ENCODE peak calls at places on chromosomes 4 and X, in five cellular contexts. K is frontal cortex, F is neural crest cell, O is HTR-8/SVneo, Q is BJ. W is an unnamed sample.

GRCh38 chr4:102564399-102564921 is 63.3 kb downstream of the NFKB1 start:
- DNase-seq in K (no peak), F (no peak), O (no peak), Q (no peak), W (no peak)

GRCh38 chr4:61505773-61506640 is 305.9 kb downstream of the ADGRL3 start:
- DNase-seq in K (no peak), F (no peak), O (no peak), Q (no peak), W (no peak)

GRCh38 chrX:22534643-22535042 is 261.9 kb downstream of the CBLL2 start:
- DNase-seq in K (no peak), F (no peak), O (no peak), Q (peak), W (no peak)

GRCh38 chr4:52883707-52884669 is 21.9 kb downstream of the RASL11B start:
- DNase-seq in K (no peak), F (no peak), O (no peak), Q (no peak), W (no peak)

GRCh38 chr4:189385579-189385978 is 555.1 kb upstream of the FRG1 start:
- DNase-seq in K (no peak), F (no peak), O (no peak), Q (no peak), W (no peak)

GRCh38 chr4:134174271-134174670 is 27.3 kb downstream of the PABPC4L start:
- DNase-seq in K (no peak), F (no peak), O (no peak), Q (no peak), W (no peak)

GRCh38 chr4:47383829-47384427 is 79.6 kb downstream of the COMMD8 start:
- DNase-seq in K (peak), F (no peak), O (peak), Q (no peak), W (no peak)

GRCh38 chr4:159867673-159868072 is 764.8 kb downstream of the RAPGEF2 start:
- DNase-seq in K (no peak), F (no peak), O (no peak), Q (no peak), W (no peak)

GRCh38 chr4:6331018-6331417 is 61.4 kb downstream of the WFS1 start:
- DNase-seq in K (no peak), F (no peak), O (no peak), Q (no peak), W (no peak)

GRCh38 chr4:5943561-5943960 is 50.7 kb upstream of the CRMP1 start:
- DNase-seq in K (no peak), F (no peak), O (no peak), Q (no peak), W (no peak)

GRCh38 chr4:185717018-185717726 is 94.8 kb downstream of the SORBS2 start:
- DNase-seq in K (no peak), F (no peak), O (no peak), Q (no peak), W (no peak)